ENCODE peak calls at places on chromosomes 4 and X, in eight cellular contexts. J is hippocampal formation; M is C1 segment of cervical spinal cord; X is posterior cingulate gyrus; H is stomach; S is stimulated activated CD8-positive, alpha-beta memory T cell treated with anti-CD3 and anti-CD28 coated beads, Interleukin-7, amount 100 ng/mL, for 1 hour; W is ACHN; Y is CD8-positive, alpha-beta memory T cell. I is an unnamed sample.

GRCh38 chr4:180652533-180652932 is 1590.7 kb upstream of the TENM3 start:
- DNase-seq in X (no peak), H (no peak), Y (no peak), W (no peak), J (no peak), S (no peak), M (no peak), I (no peak)

GRCh38 chr4:112118742-112119357 is 26.4 kb upstream of the FAM241A start:
- DNase-seq in Y (no peak), X (no peak), J (no peak), M (no peak), W (no peak), S (no peak), H (no peak), I (no peak)

GRCh38 chr4:11471613-11472012 is 42.9 kb upstream of the HS3ST1 start:
- DNase-seq in X (no peak), J (no peak), M (no peak), H (no peak), W (no peak), S (peak), Y (peak), I (no peak)

GRCh38 chr4:3229964-3230363 is 19.0 kb upstream of the MSANTD1 start:
- DNase-seq in M (no peak), W (no peak), H (no peak), S (no peak), Y (no peak), X (no peak), J (no peak), I (no peak)

GRCh38 chr4:118345813-118346212 is 7.0 kb downstream of the PRSS12 start:
- DNase-seq in X (no peak), H (no peak), J (no peak), M (no peak), W (no peak), Y (no peak), S (no peak), I (no peak)

GRCh38 chr4:187666634-187667033 is 328.9 kb upstream of the ZFP42 start:
- DNase-seq in Y (no peak), J (no peak), S (no peak), X (no peak), W (no peak), M (peak), H (no peak), I (no peak)

GRCh38 chr4:100190643-100191600 is 654 bp upstream of the DDIT4L start:
- DNase-seq in Y (no peak), S (no peak), X (no peak), W (no peak), M (no peak), J (no peak), H (no peak), I (no peak)

GRCh38 chr4:183356173-183356825 is 34.1 kb upstream of the CLDN24 start:
- DNase-seq in W (no peak), J (no peak), S (no peak), M (no peak), X (no peak), H (peak), Y (no peak), I (no peak)

GRCh38 chrX:37825225-37825842 is 22.0 kb downstream of the DYNLT3 start:
- DNase-seq in X (peak), M (no peak), Y (peak), S (peak), W (peak), H (peak), J (no peak), I (no peak)

GRCh38 chr4:79651516-79651915 is 243.5 kb upstream of the GK2 start:
- DNase-seq in X (no peak), J (no peak), W (no peak), H (no peak), S (no peak), M (no peak), Y (no peak), I (no peak)

GRCh38 chrX:147550217-147550616 is 361.5 kb upstream of the FMR1 start:
- DNase-seq in X (peak), M (no peak), J (no peak), S (no peak), Y (no peak), H (no peak), W (peak), I (no peak)

GRCh38 chrX:150303386-150304097 is 59.6 kb upstream of the MAMLD1 start:
- DNase-seq in M (no peak), W (no peak), X (no peak), Y (no peak), S (no peak), H (no peak), J (no peak), I (no peak)

GRCh38 chr4:177187371-177187770 is 122.3 kb upstream of the NEIL3 start:
- DNase-seq in S (no peak), H (no peak), X (no peak), J (no peak), W (no peak), Y (no peak), M (no peak), I (no peak)

GRCh38 chrX:46180258-46180687 is 364.9 kb downstream of the ZNF674 start:
- DNase-seq in W (no peak), S (no peak), X (no peak), J (no peak), M (no peak), Y (no peak), H (no peak), I (peak)

GRCh38 chr4:7650606-7651400 is 216.1 kb upstream of the PSAPL1 start:
- DNase-seq in H (no peak), S (no peak), X (no peak), M (no peak), Y (no peak), W (no peak), J (no peak), I (no peak)

GRCh38 chrX:40095588-40096394 is 2.0 kb downstream of the BCOR start:
- DNase-seq in J (peak), X (no peak), M (peak), H (no peak), S (no peak), W (no peak), Y (no peak), I (no peak)

GRCh38 chrX:147912093-147912801 is 528 bp downstream of the FMR1 start:
- DNase-seq in M (peak), W (peak), J (peak), H (peak), Y (peak), S (peak), X (peak), I (no peak)